ENCODE peak calls at places on chromosomes 6 and 20, in four cellular contexts. One of them, this sample, is unnamed. For H3K4me1, the result is how much of the 10 kb centered on the place peaks cover.

GRCh38 chr20:62430311-62430853 is 3.0 kb upstream of the RBBP8NL start:
- DNase-seq in left lung: no peak
- DNase-seq in tibial nerve: no peak
- DNase-seq in CD4-positive, alpha-beta memory T cell: no peak
- DNase-seq in this sample: no peak

GRCh38 chr20:58988565-58988882 is 7.5 kb downstream of the NELFCD start:
- DNase-seq in left lung: no peak
- DNase-seq in tibial nerve: no peak
- DNase-seq in CD4-positive, alpha-beta memory T cell: no peak
- DNase-seq in this sample: no peak

GRCh38 chr6:134520181-134521115 is 202.5 kb upstream of the SGK1 start:
- DNase-seq in left lung: no peak
- DNase-seq in tibial nerve: no peak
- DNase-seq in CD4-positive, alpha-beta memory T cell: no peak
- DNase-seq in this sample: no peak

GRCh38 chr6:69022991-69023390 is 387.9 kb downstream of the ADGRB3 start:
- DNase-seq in left lung: no peak
- DNase-seq in tibial nerve: no peak
- DNase-seq in CD4-positive, alpha-beta memory T cell: no peak
- DNase-seq in this sample: no peak

GRCh38 chr20:56391037-56391436 is 978 bp downstream of the AURKA start:
- DNase-seq in left lung: no peak
- DNase-seq in tibial nerve: no peak
- DNase-seq in CD4-positive, alpha-beta memory T cell: no peak
- DNase-seq in this sample: no peak

GRCh38 chr6:76702187-76702586 is 629.7 kb upstream of the IMPG1 start:
- DNase-seq in left lung: no peak
- DNase-seq in tibial nerve: no peak
- DNase-seq in CD4-positive, alpha-beta memory T cell: no peak
- DNase-seq in this sample: no peak

GRCh38 chr20:40510622-40511021 is 178.4 kb downstream of the MAFB start:
- DNase-seq in left lung: no peak
- DNase-seq in tibial nerve: no peak
- DNase-seq in CD4-positive, alpha-beta memory T cell: no peak
- DNase-seq in this sample: no peak

GRCh38 chr6:149065658-149066556 is 251.6 kb upstream of the TAB2 start:
- DNase-seq in left lung: no peak
- DNase-seq in tibial nerve: peak
- DNase-seq in CD4-positive, alpha-beta memory T cell: peak
- DNase-seq in this sample: peak

GRCh38 chr6:89909991-89910390 is 15.7 kb downstream of the GJA10 start:
- DNase-seq in left lung: no peak
- DNase-seq in tibial nerve: no peak
- DNase-seq in CD4-positive, alpha-beta memory T cell: no peak
- DNase-seq in this sample: no peak

DNA sequence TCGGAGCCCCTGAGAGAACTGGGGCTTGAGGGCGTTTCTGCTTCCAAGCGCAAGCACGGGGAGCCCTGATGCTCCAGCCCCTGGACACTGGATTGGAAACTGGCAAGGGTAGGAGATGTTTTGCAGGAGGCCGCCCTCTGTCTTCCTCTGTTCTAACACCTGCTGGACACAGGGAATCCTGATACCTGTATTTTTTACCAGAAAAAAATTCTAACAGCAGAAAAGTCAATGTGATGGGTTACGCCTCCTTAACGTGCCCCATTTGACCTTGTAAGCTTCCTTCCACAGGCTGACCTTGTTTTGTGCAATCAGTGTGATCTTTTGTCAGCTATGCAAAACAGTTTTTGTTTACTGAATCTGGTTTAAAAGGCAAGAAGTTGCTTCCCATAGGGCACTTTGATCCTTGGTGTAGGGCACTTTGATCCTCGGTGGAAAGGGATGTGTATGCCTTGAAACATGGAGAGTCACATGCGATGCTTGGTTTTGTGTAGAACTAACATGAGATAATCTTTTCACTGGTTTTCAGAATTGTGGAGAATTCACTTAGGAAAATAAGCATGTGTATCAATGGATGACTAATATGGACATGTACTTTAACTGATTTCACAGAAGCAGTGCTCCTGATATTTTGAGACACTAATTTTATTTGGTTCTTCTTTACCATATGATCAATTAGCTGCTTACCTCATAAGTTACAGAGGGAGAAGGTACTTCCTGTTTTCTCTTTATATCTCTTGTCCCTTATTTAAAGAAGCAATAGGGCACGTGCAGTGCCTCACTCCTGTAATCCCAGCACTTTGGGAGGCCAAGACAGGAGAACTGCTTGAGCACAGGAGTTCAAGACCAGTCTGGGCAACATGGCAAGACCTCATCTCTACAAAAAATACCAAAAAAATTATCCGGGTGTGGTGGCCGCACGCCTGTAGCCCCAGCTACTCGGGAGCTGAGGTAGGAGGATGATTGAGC is 59.9 kb upstream of the MAP3K4 start:
- DNase-seq in left lung: no peak
- DNase-seq in tibial nerve: no peak
- DNase-seq in CD4-positive, alpha-beta memory T cell: peak
- DNase-seq in this sample: no peak
- H3K4me3 ChIP-seq in left lung: peak
- H3K4me3 ChIP-seq in tibial nerve: peak
- H3K4me3 ChIP-seq in CD4-positive, alpha-beta memory T cell: no peak
- H3K4me3 ChIP-seq in this sample: no peak

GRCh38 chr6:139932671-139933070 is 558.2 kb upstream of the CITED2 start:
- DNase-seq in left lung: no peak
- DNase-seq in tibial nerve: no peak
- DNase-seq in CD4-positive, alpha-beta memory T cell: no peak
- DNase-seq in this sample: no peak

GRCh38 chr6:139927236-139927635 is 552.8 kb upstream of the CITED2 start:
- DNase-seq in left lung: no peak
- DNase-seq in tibial nerve: no peak
- DNase-seq in CD4-positive, alpha-beta memory T cell: no peak
- DNase-seq in this sample: no peak

GRCh38 chr6:139927742-139928305 is 553.4 kb upstream of the CITED2 start:
- DNase-seq in left lung: no peak
- DNase-seq in tibial nerve: no peak
- DNase-seq in CD4-positive, alpha-beta memory T cell: no peak
- DNase-seq in this sample: no peak

GRCh38 chr6:139926711-139927110 is 552.3 kb upstream of the CITED2 start:
- DNase-seq in left lung: no peak
- DNase-seq in tibial nerve: no peak
- DNase-seq in CD4-positive, alpha-beta memory T cell: no peak
- DNase-seq in this sample: no peak

DNA sequence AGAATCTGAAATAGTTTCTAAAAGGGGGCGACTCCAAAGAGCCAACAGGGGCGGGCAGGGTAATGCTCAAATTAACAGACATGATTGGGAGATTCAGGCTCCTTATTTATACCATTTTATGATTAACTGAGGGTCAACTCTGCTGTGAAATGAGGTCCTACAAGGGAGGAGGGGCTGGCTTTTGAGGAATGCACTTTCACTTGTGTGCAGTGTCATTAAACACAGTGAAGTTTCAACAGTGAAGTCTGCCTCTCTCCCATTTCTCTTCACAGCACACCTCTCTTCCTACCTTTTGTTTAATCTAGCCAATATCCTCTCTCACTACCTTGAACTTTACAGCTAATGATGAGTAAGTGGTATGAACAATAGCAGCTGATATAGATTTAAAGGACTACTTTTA is 557.3 kb upstream of the CITED2 start:
- DNase-seq in left lung: no peak
- DNase-seq in tibial nerve: no peak
- DNase-seq in CD4-positive, alpha-beta memory T cell: no peak
- DNase-seq in this sample: no peak
- H3K4me1 ChIP-seq in left lung: under half
- H3K4me1 ChIP-seq in tibial nerve: under half
- H3K4me1 ChIP-seq in CD4-positive, alpha-beta memory T cell: under half
- H3K4me1 ChIP-seq in this sample: under half

GRCh38 chr20:3901028-3901746 is 12.0 kb downstream of the PANK2 start:
- DNase-seq in left lung: no peak
- DNase-seq in tibial nerve: no peak
- DNase-seq in CD4-positive, alpha-beta memory T cell: no peak
- DNase-seq in this sample: no peak

GRCh38 chr20:3900187-3900604 is 11.0 kb downstream of the PANK2 start:
- DNase-seq in left lung: no peak
- DNase-seq in tibial nerve: no peak
- DNase-seq in CD4-positive, alpha-beta memory T cell: no peak
- DNase-seq in this sample: no peak

GRCh38 chr20:3904224-3904623 is 15.0 kb downstream of the PANK2 start:
- DNase-seq in left lung: no peak
- DNase-seq in tibial nerve: no peak
- DNase-seq in CD4-positive, alpha-beta memory T cell: no peak
- DNase-seq in this sample: no peak

GRCh38 chr20:3902041-3902440 is 12.9 kb downstream of the PANK2 start:
- DNase-seq in left lung: no peak
- DNase-seq in tibial nerve: no peak
- DNase-seq in CD4-positive, alpha-beta memory T cell: no peak
- DNase-seq in this sample: no peak

GRCh38 chr20:3902446-3902845 is 13.3 kb downstream of the PANK2 start:
- DNase-seq in left lung: no peak
- DNase-seq in tibial nerve: no peak
- DNase-seq in CD4-positive, alpha-beta memory T cell: no peak
- DNase-seq in this sample: no peak
- H3K4me3 ChIP-seq in left lung: peak
- H3K4me3 ChIP-seq in tibial nerve: peak
- H3K4me3 ChIP-seq in CD4-positive, alpha-beta memory T cell: no peak
- H3K4me3 ChIP-seq in this sample: no peak

GRCh38 chr20:63500902-63501817 is 2.3 kb upstream of the EEF1A2 start:
- DNase-seq in left lung: no peak
- DNase-seq in tibial nerve: no peak
- DNase-seq in CD4-positive, alpha-beta memory T cell: no peak
- DNase-seq in this sample: no peak
- H3K4me1 ChIP-seq in left lung: under half
- H3K4me1 ChIP-seq in tibial nerve: under half
- H3K4me1 ChIP-seq in CD4-positive, alpha-beta memory T cell: under half
- H3K4me1 ChIP-seq in this sample: under half

DNA sequence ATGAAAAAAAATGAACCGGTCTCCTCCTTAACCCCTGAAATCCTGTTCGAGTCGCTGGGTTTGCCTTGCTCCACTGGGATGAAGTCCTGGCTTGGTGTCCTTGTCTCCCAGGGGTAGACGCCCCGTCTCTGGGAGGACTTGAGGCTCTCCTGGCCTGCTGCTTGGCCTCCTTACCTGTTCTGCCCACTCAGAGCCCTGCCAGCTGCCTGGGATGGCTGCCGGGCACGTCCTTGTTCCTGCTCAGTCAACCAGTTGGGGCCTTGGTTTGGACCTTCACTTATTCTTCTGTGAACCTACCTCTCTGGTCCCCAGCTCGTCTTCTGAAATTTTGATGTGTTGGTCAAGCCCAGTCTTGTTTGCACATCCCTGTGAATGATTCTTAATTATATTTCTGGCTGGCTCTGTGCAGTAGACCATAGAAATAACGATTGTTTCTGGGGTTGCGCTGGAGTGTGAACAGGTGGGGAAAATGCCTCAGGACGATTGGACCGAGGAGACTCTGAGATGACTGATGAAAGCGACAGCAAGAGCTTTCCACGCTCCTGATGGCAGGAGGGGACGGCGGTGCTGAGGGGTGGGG is 126.5 kb upstream of the ESR1 start:
- DNase-seq in left lung: no peak
- DNase-seq in tibial nerve: no peak
- DNase-seq in CD4-positive, alpha-beta memory T cell: no peak
- DNase-seq in this sample: no peak
- H3K4me3 ChIP-seq in left lung: no peak
- H3K4me3 ChIP-seq in tibial nerve: peak
- H3K4me3 ChIP-seq in CD4-positive, alpha-beta memory T cell: no peak
- H3K4me3 ChIP-seq in this sample: no peak

GRCh38 chr6:19312291-19312978 is 524.7 kb upstream of the ID4 start:
- DNase-seq in left lung: no peak
- DNase-seq in tibial nerve: no peak
- DNase-seq in CD4-positive, alpha-beta memory T cell: no peak
- DNase-seq in this sample: no peak
- H3K4me1 ChIP-seq in left lung: under half
- H3K4me1 ChIP-seq in tibial nerve: under half
- H3K4me1 ChIP-seq in CD4-positive, alpha-beta memory T cell: under half
- H3K4me1 ChIP-seq in this sample: under half